ENCODE peak calls at places on chromosomes 16 and 17, in eight cellular contexts. T is effector memory CD4-positive, alpha-beta T cell; W is pancreas; Y is naive thymus-derived CD4-positive, alpha-beta T cell; V is lung; I is A673; X is cardiac fibroblast; E is stomach. O is an unnamed sample.

GRCh38 chr17:50263293-50264262 is 10.7 kb upstream of the TMEM92 start:
- DNase-seq in Y (no peak), X (no peak), I (no peak), V (no peak), E (no peak), W (peak), T (no peak), O (no peak)

GRCh38 chr17:50830298-50830697 is 5.1 kb upstream of the WFIKKN2 start:
- DNase-seq in E (peak), Y (no peak), X (no peak), V (no peak), T (no peak), I (no peak), W (no peak), O (no peak)

GRCh38 chr16:27225536-27226360 is 22.4 kb downstream of the KDM8 start:
- DNase-seq in E (peak), I (no peak), Y (no peak), T (no peak), W (no peak), X (no peak), V (no peak), O (no peak)

GRCh38 chr16:85507342-85507741 is 105.8 kb upstream of the GSE1 start:
- DNase-seq in X (no peak), T (no peak), Y (no peak), E (no peak), V (no peak), W (no peak), I (no peak), O (no peak)

GRCh38 chr17:79732804-79733691 is 2.3 kb downstream of the ENPP7 start:
- DNase-seq in Y (no peak), W (no peak), X (no peak), T (no peak), I (no peak), E (peak), V (peak), O (no peak)

GRCh38 chr17:13074026-13074425 is 56.2 kb upstream of the ELAC2 start:
- DNase-seq in V (no peak), T (no peak), I (peak), E (no peak), W (no peak), Y (no peak), X (peak), O (peak)

GRCh38 chr16:87047221-87048037 is 269.8 kb downstream of the C16orf95 start:
- DNase-seq in Y (no peak), E (no peak), W (no peak), X (no peak), I (no peak), V (no peak), T (no peak), O (no peak)

GRCh38 chr16:23557779-23558330 is 328 bp downstream of the UBFD1 start:
- DNase-seq in Y (no peak), I (no peak), W (peak), T (no peak), X (peak), V (peak), E (no peak), O (peak)

GRCh38 chr17:51046527-51047384 is 73.9 kb downstream of the SPAG9 start:
- DNase-seq in W (no peak), V (no peak), I (peak), E (no peak), Y (no peak), T (no peak), X (peak), O (peak)

GRCh38 chr17:7932483-7932891 is 481 bp downstream of the CNTROB start:
- DNase-seq in Y (no peak), X (peak), W (no peak), I (no peak), T (no peak), V (no peak), E (no peak), O (peak)

GRCh38 chr16:85612801-85613608 is at the start of gene GSE1:
- DNase-seq in E (peak), I (peak), Y (no peak), T (peak), W (peak), V (peak), X (peak), O (peak)

GRCh38 chr17:11598274-11599221 is at the start of gene DNAH9:
- DNase-seq in T (no peak), W (peak), V (peak), I (peak), X (peak), Y (no peak), E (peak), O (peak)

GRCh38 chr17:410674-411401 is 58.2 kb upstream of the RPH3AL start:
- DNase-seq in W (no peak), T (peak), V (no peak), X (peak), I (peak), E (no peak), Y (peak), O (peak)

GRCh38 chr16:89646906-89647305 is 10.6 kb downstream of the CHMP1A start:
- DNase-seq in V (no peak), Y (no peak), W (no peak), I (no peak), E (no peak), X (no peak), T (no peak), O (no peak)

GRCh38 chr17:50314456-50315011 is 31.4 kb upstream of the XYLT2 start:
- DNase-seq in E (no peak), X (no peak), I (no peak), Y (no peak), V (no peak), W (no peak), T (no peak), O (no peak)

GRCh38 chr16:10338426-10338825 is 47.4 kb upstream of the ATF7IP2 start:
- DNase-seq in X (no peak), V (no peak), I (no peak), E (no peak), T (no peak), W (no peak), Y (no peak), O (no peak)

GRCh38 chr17:74282587-74283370 is 8.7 kb downstream of the DNAI2 start:
- DNase-seq in I (no peak), E (no peak), X (no peak), T (peak), Y (peak), V (no peak), W (no peak), O (peak)

GRCh38 chr17:38428643-38429371 is 543 bp downstream of the ARHGAP23 start:
- DNase-seq in I (no peak), Y (no peak), E (peak), X (peak), T (no peak), W (peak), V (no peak), O (peak)

GRCh38 chr16:23999663-24000062 is 163.9 kb downstream of the PRKCB start:
- DNase-seq in V (no peak), T (no peak), X (no peak), I (no peak), E (no peak), Y (no peak), W (no peak), O (no peak)

GRCh38 chr17:76142044-76143041 is 1.3 kb upstream of the FOXJ1 start:
- DNase-seq in W (no peak), I (peak), V (no peak), Y (no peak), E (no peak), T (no peak), X (no peak), O (no peak)

GRCh38 chr16:52546291-52546941 is 527 bp downstream of the TOX3 start:
- DNase-seq in I (no peak), W (peak), T (no peak), Y (no peak), X (no peak), V (no peak), E (no peak), O (no peak)

GRCh38 chr17:31877911-31878702 is 19.1 kb upstream of the COPRS start:
- DNase-seq in T (no peak), I (no peak), Y (no peak), W (no peak), V (no peak), X (peak), E (no peak), O (peak)
- H3K4me3 ChIP-seq in T (no peak), I (no peak), Y (no peak), W (no peak), V (no peak), X (no peak), E (no peak), O (no peak)

GRCh38 chr17:49225554-49226236 is 4.9 kb downstream of the PHOSPHO1 start:
- DNase-seq in W (no peak), T (no peak), I (no peak), E (no peak), X (no peak), Y (no peak), V (no peak), O (no peak)

GRCh38 chr17:49224198-49224996 is 6.2 kb downstream of the PHOSPHO1 start:
- DNase-seq in W (peak), X (no peak), V (no peak), E (peak), Y (peak), T (peak), I (no peak), O (no peak)

GRCh38 chr17:49224997-49225337 is 5.6 kb downstream of the PHOSPHO1 start:
- DNase-seq in X (no peak), Y (no peak), I (no peak), V (no peak), T (no peak), W (no peak), E (no peak), O (no peak)

GRCh38 chr17:49223168-49223516 is 7.4 kb downstream of the PHOSPHO1 start:
- DNase-seq in T (no peak), V (no peak), X (no peak), W (no peak), Y (no peak), I (no peak), E (no peak), O (no peak)

DNA sequence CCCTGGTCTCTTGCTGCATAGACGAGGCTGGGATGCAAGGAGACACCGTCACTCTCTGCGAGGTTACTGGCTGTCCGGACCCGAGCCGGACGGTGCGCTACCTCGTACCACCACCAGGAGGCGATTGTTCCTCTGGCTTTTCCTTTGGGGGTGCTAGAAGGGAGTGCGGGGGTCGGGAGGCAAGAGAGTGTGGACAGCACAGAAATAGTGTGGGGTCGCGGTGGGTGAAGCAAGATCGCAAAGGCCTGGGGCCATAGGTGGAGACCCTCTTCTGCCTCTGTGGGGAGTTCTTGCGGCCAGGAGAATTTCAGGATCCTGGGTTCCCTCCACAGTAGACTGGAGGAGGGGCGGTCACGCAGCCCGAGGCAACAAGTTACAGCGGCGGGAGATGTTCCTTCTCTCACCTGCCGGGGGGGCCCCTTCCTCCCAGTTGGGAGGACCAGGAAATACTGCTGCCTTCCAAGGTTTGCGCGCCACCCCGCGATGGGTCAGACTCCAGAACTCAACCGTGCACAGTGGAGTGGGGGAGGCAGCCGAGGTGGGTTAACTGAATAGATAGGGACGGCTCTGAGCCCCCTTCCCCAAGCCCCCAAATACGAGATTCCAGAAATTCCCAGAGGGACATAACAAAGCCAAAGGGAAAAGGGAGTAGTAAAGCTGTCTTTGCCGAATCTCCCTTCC is 6.9 kb downstream of the PHOSPHO1 start:
- DNase-seq in V (peak), I (peak), Y (no peak), X (peak), W (peak), E (peak), T (peak), O (peak)
- H3K4me3 ChIP-seq in V (no peak), I (no peak), Y (peak), X (no peak), W (no peak), E (peak), T (peak), O (no peak)

DNA sequence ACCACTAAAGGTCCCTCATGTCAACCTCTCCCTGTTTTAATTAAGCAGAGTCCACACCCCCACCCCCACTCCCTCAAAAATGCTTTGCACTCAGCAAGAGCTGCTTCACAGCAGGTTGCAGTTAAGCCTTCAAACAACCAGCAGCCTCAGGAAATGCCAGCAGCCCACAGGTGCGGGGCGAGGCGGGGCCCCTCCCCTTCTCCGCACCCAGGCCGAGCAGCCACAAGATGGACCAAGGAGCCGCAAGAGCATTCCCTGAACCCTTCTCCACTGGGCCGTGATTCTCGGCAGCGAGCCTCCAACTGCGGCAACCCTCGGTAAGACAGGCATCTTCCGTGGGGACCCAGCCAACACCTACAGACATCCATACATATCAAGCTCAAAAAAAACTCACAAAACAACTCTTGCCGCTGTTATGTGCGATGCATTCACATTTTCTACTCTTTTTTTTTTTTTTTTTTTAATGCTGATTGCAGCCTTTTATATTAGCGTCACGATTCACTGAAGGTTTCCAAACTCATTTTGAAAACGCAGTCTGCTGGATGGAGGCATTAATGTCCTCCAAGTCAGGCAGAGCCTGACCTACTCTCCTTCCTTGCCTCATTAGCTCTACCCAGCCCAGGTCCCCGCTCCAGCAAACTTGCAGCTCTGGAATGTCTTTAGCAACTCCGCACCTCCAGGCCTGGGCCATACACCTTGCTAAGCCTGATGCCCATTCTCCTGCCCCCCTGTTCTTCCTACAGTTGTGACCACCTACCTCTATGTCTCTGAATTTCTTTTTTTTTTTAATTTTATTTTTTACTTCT is 66.0 kb downstream of the AXIN2 start:
- DNase-seq in W (no peak), T (no peak), X (no peak), Y (peak), V (peak), E (no peak), I (peak), O (no peak)
- H3K4me3 ChIP-seq in W (no peak), T (peak), X (no peak), Y (peak), V (no peak), E (no peak), I (no peak), O (no peak)

GRCh38 chr16:83345846-83346245 is 461.9 kb upstream of the HSBP1 start:
- DNase-seq in E (no peak), W (no peak), X (no peak), V (no peak), Y (no peak), T (no peak), I (no peak), O (no peak)
- H3K4me3 ChIP-seq in E (no peak), W (no peak), X (no peak), V (no peak), Y (no peak), T (no peak), I (no peak), O (no peak)

GRCh38 chr16:1469693-1470201 is 5.1 kb downstream of the CLCN7 start:
- DNase-seq in V (no peak), E (no peak), W (no peak), T (no peak), Y (no peak), X (no peak), I (no peak), O (peak)
- H3K4me3 ChIP-seq in V (no peak), E (no peak), W (no peak), T (no peak), Y (no peak), X (no peak), I (no peak), O (no peak)

GRCh38 chr17:40309938-40310510 is 1.0 kb downstream of the RARA start:
- DNase-seq in X (no peak), I (no peak), T (no peak), V (no peak), E (no peak), Y (no peak), W (no peak), O (no peak)
- H3K4me3 ChIP-seq in X (no peak), I (peak), T (no peak), V (no peak), E (peak), Y (peak), W (no peak), O (no peak)

GRCh38 chr17:47953945-47954344 is 3.7 kb downstream of the PRR15L start:
- DNase-seq in T (no peak), W (no peak), E (no peak), Y (no peak), X (no peak), I (no peak), V (no peak), O (no peak)

GRCh38 chr17:47955497-47956461 is 1.9 kb downstream of the PRR15L start:
- DNase-seq in E (peak), Y (no peak), I (no peak), T (no peak), V (peak), W (peak), X (no peak), O (no peak)

GRCh38 chr17:47959825-47960655 is 2.4 kb upstream of the PRR15L start:
- DNase-seq in V (no peak), Y (no peak), T (no peak), E (peak), X (no peak), I (no peak), W (peak), O (no peak)

GRCh38 chr17:47957591-47958490 is at the start of gene PRR15L:
- DNase-seq in W (peak), X (no peak), E (peak), I (no peak), V (peak), T (no peak), Y (no peak), O (no peak)

DNA sequence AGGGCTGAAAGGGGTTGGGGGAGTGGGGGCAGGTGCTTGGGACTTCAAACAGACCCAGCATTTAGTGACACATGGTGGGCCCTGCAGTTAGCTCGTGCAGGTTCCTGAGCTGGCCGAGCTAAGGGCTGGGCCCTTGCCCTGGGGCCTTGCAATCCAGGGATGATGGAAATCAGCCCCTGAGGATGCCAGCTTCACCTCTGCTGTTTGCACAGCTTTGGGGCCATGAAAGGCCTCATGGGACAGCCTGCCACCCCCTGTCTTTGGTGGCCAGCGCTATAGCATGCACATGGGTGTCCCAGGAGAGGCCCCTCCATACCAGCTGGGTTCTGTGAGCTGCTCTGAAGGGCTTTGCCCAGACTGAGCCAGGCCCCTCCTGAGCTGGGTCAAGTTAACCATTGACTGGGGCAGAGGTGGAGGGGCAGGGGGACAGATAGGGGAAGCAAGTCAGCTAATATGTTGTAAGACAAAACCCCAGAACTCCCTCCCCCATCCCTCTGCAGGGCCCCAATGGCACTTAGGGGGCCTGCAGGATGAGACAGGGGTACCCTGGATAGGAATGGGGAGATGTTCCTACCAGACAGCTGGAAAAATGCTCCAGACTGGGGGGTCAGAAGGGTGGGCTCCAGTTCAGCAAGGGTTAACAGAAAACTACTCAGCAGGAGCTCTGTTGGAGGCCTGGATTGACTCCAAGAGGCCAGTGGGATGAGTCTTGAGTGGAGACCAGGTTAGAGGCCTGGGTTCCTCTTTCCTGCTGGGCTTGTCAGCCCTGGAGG is 679 bp downstream of the PRR15L start:
- DNase-seq in X (no peak), E (no peak), Y (no peak), W (no peak), T (no peak), V (no peak), I (no peak), O (no peak)
- H3K4me3 ChIP-seq in X (no peak), E (peak), Y (no peak), W (peak), T (no peak), V (peak), I (no peak), O (no peak)

GRCh38 chr16:3999890-4000325 is 116.3 kb downstream of the ADCY9 start:
- DNase-seq in W (no peak), T (no peak), I (no peak), E (no peak), X (peak), Y (no peak), V (no peak), O (peak)
- H3K4me3 ChIP-seq in W (no peak), T (no peak), I (no peak), E (no peak), X (no peak), Y (no peak), V (no peak), O (no peak)

DNA sequence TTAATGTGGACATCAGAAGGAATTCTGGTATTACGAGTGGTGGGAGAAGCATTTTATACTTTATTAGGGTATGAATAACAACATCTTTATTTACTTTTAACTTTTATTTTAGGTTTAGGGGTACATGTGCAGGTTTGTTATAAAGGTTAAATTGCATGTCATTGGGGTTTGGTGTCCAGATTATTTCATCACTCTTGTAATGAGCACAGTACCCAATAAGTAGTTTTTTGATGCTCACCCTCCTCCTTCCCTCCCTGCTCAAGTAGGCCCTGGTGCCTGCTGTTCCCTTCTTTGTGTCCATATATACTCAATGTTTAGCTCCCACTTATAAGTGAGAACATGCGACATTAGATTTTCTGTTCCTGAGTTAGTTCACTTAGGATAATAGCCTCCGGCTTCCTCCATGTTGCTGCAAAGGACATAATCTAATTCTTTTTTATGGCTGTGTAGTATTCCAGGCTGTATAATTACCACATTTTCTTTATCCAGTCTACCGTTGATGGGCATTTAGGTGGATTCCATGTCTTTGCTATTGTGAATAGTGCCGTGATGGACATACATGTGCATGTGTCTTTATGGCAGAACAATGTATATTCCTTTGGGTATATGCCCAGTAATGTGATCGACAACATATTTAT is 456.2 kb downstream of the XYLT1 start:
- DNase-seq in Y (no peak), V (no peak), X (no peak), T (no peak), E (no peak), I (no peak), W (no peak), O (no peak)
- H3K4me3 ChIP-seq in Y (no peak), V (no peak), X (no peak), T (no peak), E (no peak), I (no peak), W (no peak), O (no peak)

GRCh38 chr17:36939059-36939943 is 2.0 kb downstream of the LHX1 start:
- DNase-seq in Y (no peak), T (no peak), W (no peak), X (no peak), V (no peak), I (no peak), E (no peak), O (no peak)
- H3K4me3 ChIP-seq in Y (no peak), T (no peak), W (no peak), X (no peak), V (no peak), I (no peak), E (no peak), O (no peak)